ENCODE peak calls at places on chromosomes 13 and 19, in ten cellular contexts. K, A, B, I, Y, W, O, X, M and S are unnamed samples.

GRCh38 chr13:24355103-24355502 is 45.7 kb downstream of the C1QTNF9 start:
- DNase-seq in K (no peak), A (no peak), B (no peak), I (no peak), Y (no peak), W (no peak), O (no peak), X (no peak), M (no peak), S (no peak)

GRCh38 chr13:43132228-43132627 is 108.8 kb downstream of the DNAJC15 start:
- DNase-seq in K (no peak), A (peak; percentile 48), B (peak; percentile 42), I (peak; percentile 50), Y (peak; percentile 22), W (no peak), O (peak; percentile 87), X (no peak), M (peak; percentile 19), S (peak; percentile 80)

GRCh38 chr13:109867766-109868165 is 81.4 kb upstream of the IRS2 start:
- DNase-seq in K (no peak), A (no peak), B (peak; percentile 45), I (peak; percentile 44), Y (no peak), W (no peak), O (no peak), X (no peak), M (no peak), S (peak; percentile 68)

GRCh38 chr19:52138614-52139290 is 986 bp downstream of the ZNF616 start:
- DNase-seq in K (no peak), A (peak; percentile 12), B (peak; percentile 16), I (peak; percentile 12), Y (peak; percentile 21), W (no peak), O (peak; percentile 85), X (peak; percentile 21), M (no peak), S (peak; percentile 34)

GRCh38 chr19:18649371-18650047 is 12.7 kb downstream of the KLHL26 start:
- DNase-seq in K (peak; percentile 77), A (peak; percentile 51), B (peak; percentile 30), I (no peak), Y (peak; percentile 86), W (peak; percentile 92), O (peak; percentile 82), X (no peak), M (no peak), S (peak; percentile 71)

GRCh38 chr13:46598140-46598819 is 45.3 kb downstream of the LRCH1 start:
- DNase-seq in K (no peak), A (no peak), B (no peak), I (peak; percentile 54), Y (no peak), W (no peak), O (no peak), X (no peak), M (no peak), S (no peak)

GRCh38 chr19:38736036-38736412 is 8.2 kb downstream of the CAPN12 start:
- DNase-seq in K (peak; percentile 84), A (no peak), B (peak; percentile 15), I (no peak), Y (peak; percentile 45), W (peak; percentile 74), O (peak; percentile 86), X (no peak), M (peak; percentile 80), S (peak; percentile 65)

GRCh38 chr19:44280916-44281315 is 21.2 kb downstream of the ZNF233 start:
- DNase-seq in K (no peak), A (no peak), B (no peak), I (no peak), Y (no peak), W (no peak), O (no peak), X (no peak), M (no peak), S (no peak)

GRCh38 chr13:110499621-110500281 is 61.8 kb downstream of the RAB20 start:
- DNase-seq in K (no peak), A (no peak), B (peak; percentile 79), I (no peak), Y (no peak), W (no peak), O (no peak), X (no peak), M (no peak), S (peak; percentile 67)

GRCh38 chr13:24271611-24272451 is 37.5 kb upstream of the C1QTNF9 start:
- DNase-seq in K (peak; percentile 88), A (peak; percentile 78), B (peak; percentile 77), I (peak; percentile 81), Y (peak; percentile 80), W (peak; percentile 83), O (peak; percentile 39), X (peak; percentile 88), M (no peak), S (peak; percentile 49)

GRCh38 chr13:74329978-74330377 is 195.8 kb upstream of the KLF12 start:
- DNase-seq in K (no peak), A (no peak), B (no peak), I (no peak), Y (no peak), W (no peak), O (no peak), X (no peak), M (no peak), S (peak; percentile 50)

GRCh38 chr13:39415403-39415802 is 187.6 kb downstream of the LHFPL6 start:
- DNase-seq in K (no peak), A (no peak), B (peak; percentile 64), I (peak; percentile 72), Y (peak; percentile 67), W (peak; percentile 68), O (peak; percentile 78), X (no peak), M (no peak), S (peak; percentile 64)

DNA sequence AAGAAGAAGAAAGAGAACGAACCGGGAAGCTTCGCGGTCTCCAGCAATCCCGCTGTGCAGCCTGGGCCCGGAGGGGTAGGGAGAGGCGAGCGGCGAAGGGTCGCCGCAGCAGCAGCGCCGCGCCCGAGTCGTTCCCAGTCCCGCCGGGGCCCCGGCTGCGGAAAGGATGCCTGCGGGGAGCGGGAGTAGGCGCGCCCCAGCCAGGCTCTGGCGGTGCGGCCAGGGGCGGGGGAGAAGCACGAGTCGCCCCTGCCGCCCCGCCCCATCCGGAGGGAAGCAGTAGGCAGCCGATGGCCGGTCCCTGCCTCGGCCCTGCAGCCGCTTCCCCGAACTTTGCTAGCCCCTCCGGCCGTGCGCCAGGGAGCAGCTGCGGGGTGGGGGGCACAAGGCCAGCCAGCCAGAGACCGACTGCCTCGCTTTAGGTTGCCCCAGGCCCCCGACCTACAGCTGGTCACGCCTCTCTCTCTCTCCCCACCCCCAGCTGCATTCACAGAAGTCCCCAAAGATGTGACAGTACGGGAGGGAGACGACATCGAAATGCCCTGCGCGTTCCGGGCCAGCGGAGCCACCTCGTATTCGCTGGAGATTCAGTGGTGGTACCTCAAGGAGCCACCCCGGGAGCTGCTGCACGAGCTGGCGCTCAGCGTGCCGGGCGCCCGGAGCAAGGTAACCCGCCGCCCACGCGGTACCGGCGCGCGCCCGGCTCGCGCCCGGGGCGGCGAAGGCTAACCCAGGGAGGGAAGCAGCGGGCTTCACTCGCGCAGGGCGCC is 1.1 kb downstream of the VSTM2B start:
- DNase-seq in K (peak; percentile 55), A (no peak), B (no peak), I (no peak), Y (no peak), W (no peak), O (peak; percentile 74), X (no peak), M (no peak), S (no peak)
- H3K4me3 ChIP-seq in K (no peak overlapping the region), A (no peak overlapping the region), B (no peak overlapping the region), I (no peak overlapping the region), Y (peak overlapping the region; percentile 35), W (no peak overlapping the region), O (peak overlapping the region; percentile 40), X (no peak overlapping the region), M (peak overlapping the region; percentile 18), S (no peak overlapping the region)

DNA sequence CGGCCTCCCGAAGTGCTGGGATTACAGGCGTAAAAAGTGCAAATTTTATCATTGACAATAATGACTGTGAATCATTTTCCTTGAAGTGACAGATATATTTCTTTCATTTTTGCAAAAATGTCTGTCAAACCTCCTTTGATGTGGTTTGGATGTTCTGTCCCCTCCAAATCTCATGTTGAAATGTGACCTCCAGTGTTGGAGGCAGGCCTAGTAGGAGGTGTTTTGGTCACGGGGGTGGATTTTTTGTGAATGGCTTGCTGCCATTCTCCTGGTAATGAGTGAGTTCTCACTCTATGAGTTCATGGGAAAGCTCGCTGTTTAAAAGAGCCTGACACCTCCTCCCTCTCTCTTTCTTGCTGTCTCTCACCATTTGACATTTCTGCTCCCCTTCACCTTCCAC is 5.5 kb upstream of the SLC1A6 start:
- DNase-seq in K (no peak), A (no peak), B (no peak), I (no peak), Y (no peak), W (no peak), O (no peak), X (no peak), M (no peak), S (no peak)
- H3K4me3 ChIP-seq in K (no peak overlapping the region), A (no peak overlapping the region), B (no peak overlapping the region), I (no peak overlapping the region), Y (no peak overlapping the region), W (no peak overlapping the region), O (no peak overlapping the region), X (no peak overlapping the region), M (no peak overlapping the region), S (no peak overlapping the region)

GRCh38 chr13:52980695-52981094 is 47.9 kb upstream of the OLFM4 start:
- DNase-seq in K (no peak), A (no peak), B (no peak), I (no peak), Y (no peak), W (no peak), O (no peak), X (no peak), M (no peak), S (peak; percentile 36)

GRCh38 chr13:52983836-52984235 is 44.8 kb upstream of the OLFM4 start:
- DNase-seq in K (no peak), A (no peak), B (no peak), I (no peak), Y (no peak), W (no peak), O (no peak), X (no peak), M (no peak), S (no peak)

GRCh38 chr13:52978989-52979388 is 49.6 kb upstream of the OLFM4 start:
- DNase-seq in K (no peak), A (no peak), B (no peak), I (no peak), Y (no peak), W (no peak), O (no peak), X (no peak), M (no peak), S (no peak)

DNA sequence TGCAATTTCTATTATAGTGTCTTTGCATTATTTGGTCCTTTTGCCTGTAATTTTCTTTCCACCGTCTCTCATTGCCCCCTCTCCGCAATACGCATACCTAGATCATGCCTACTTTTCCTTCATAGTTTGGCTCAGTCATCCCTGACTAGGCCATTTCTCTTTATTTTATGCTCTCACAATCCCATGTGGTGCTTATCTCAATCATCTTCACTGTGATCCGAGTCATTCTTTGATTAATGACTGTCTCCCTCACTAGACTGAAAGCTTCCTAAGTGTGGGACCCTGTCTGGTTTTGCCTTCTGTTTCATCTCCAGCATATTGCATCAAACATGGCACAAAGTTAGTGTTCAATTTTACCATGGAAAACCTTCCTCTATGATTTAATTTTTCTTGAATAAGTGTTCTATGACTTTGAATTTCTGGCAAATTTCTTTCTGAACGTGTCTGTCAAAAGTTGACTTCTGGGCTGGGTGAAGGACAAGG is 43.7 kb upstream of the OLFM4 start:
- DNase-seq in K (no peak), A (no peak), B (no peak), I (no peak), Y (no peak), W (no peak), O (no peak), X (no peak), M (no peak), S (no peak)
- H3K4me3 ChIP-seq in K (no peak overlapping the region), A (no peak overlapping the region), B (no peak overlapping the region), I (no peak overlapping the region), Y (no peak overlapping the region), W (no peak overlapping the region), O (no peak overlapping the region), X (no peak overlapping the region), M (no peak overlapping the region), S (no peak overlapping the region)

GRCh38 chr19:56554272-56554869 is 12.9 kb upstream of the ZNF470 start:
- DNase-seq in K (no peak), A (no peak), B (peak; percentile 15), I (no peak), Y (no peak), W (no peak), O (no peak), X (no peak), M (no peak), S (no peak)
- H3K4me3 ChIP-seq in K (no peak overlapping the region), A (no peak overlapping the region), B (no peak overlapping the region), I (no peak overlapping the region), Y (no peak overlapping the region), W (no peak overlapping the region), O (peak overlapping the region; percentile 56), X (no peak overlapping the region), M (no peak overlapping the region), S (no peak overlapping the region)